ENCODE peak calls at places on chromosomes 13 and 19, in eight cellular contexts. Y is OCI-LY7, C is prostate gland, P is cardiac fibroblast, Q is GM13977, L is neural crest cell, U is H9, O is cardiac muscle cell. D is an unnamed sample.

GRCh38 chr13:82917984-82918383 is 964.3 kb downstream of the SLITRK1 start:
- DNase-seq in Y (no peak), C (no peak), P (no peak), Q (no peak), L (no peak), U (no peak), O (no peak), D (no peak)

GRCh38 chr13:33626407-33626806 is 191.5 kb upstream of the RFC3 start:
- DNase-seq in Y (no peak), C (no peak), P (no peak), Q (no peak), L (no peak), U (no peak), O (no peak), D (no peak)

GRCh38 chr19:40598918-40599307 is 2.3 kb upstream of the LTBP4 start:
- DNase-seq in Y (no peak), C (no peak), P (no peak), Q (no peak), L (no peak), U (no peak), O (no peak), D (no peak)

GRCh38 chr13:52411629-52412028 is 5.7 kb upstream of the THSD1 start:
- DNase-seq in Y (no peak), C (no peak), P (no peak), Q (peak; percentile 31), L (no peak), U (no peak), O (no peak), D (no peak)

GRCh38 chr13:76637651-76638111 is 248.5 kb downstream of the KCTD12 start:
- DNase-seq in Y (no peak), C (no peak), P (peak; percentile 41), Q (no peak), L (no peak), U (no peak), O (no peak), D (peak; percentile 74)

GRCh38 chr13:46137627-46138026 is 32.8 kb upstream of the CPB2 start:
- DNase-seq in Y (no peak), C (no peak), P (no peak), Q (no peak), L (no peak), U (no peak), O (no peak), D (no peak)

GRCh38 chr19:46834984-46835383 is 15.7 kb downstream of the AP2S1 start:
- DNase-seq in Y (no peak), C (no peak), P (no peak), Q (no peak), L (no peak), U (no peak), O (no peak), D (no peak)

GRCh38 chr13:33918199-33918932 is 100.4 kb downstream of the RFC3 start:
- DNase-seq in Y (no peak), C (no peak), P (peak; percentile 78), Q (no peak), L (no peak), U (no peak), O (peak; percentile 64), D (peak; percentile 57)

GRCh38 chr19:35977446-35978222 is 17.4 kb upstream of the SDHAF1 start:
- DNase-seq in Y (peak; percentile 73), C (no peak), P (no peak), Q (no peak), L (no peak), U (peak; percentile 90), O (no peak), D (no peak)

GRCh38 chr13:99086149-99086868 is 108.4 kb upstream of the DOCK9 start:
- DNase-seq in Y (peak; percentile 72), C (peak; percentile 40), P (peak; percentile 54), Q (peak; percentile 85), L (peak; percentile 41), U (peak; percentile 43), O (peak; percentile 77), D (peak; percentile 54)

GRCh38 chr19:15244106-15244803 is 12.0 kb upstream of the EPHX3 start:
- DNase-seq in Y (no peak), C (no peak), P (no peak), Q (no peak), L (no peak), U (no peak), O (no peak), D (no peak)

GRCh38 chr13:44232729-44233128 is 140.9 kb upstream of the SERP2 start:
- DNase-seq in Y (no peak), C (no peak), P (no peak), Q (no peak), L (no peak), U (no peak), O (no peak), D (no peak)

GRCh38 chr13:44230736-44231135 is 142.9 kb upstream of the SERP2 start:
- DNase-seq in Y (no peak), C (no peak), P (no peak), Q (no peak), L (no peak), U (no peak), O (no peak), D (peak; percentile 52)

GRCh38 chr13:44229371-44230030 is 144.1 kb upstream of the SERP2 start:
- DNase-seq in Y (no peak), C (no peak), P (no peak), Q (no peak), L (no peak), U (no peak), O (no peak), D (no peak)

GRCh38 chr13:44230071-44230470 is 143.6 kb upstream of the SERP2 start:
- DNase-seq in Y (no peak), C (no peak), P (no peak), Q (no peak), L (no peak), U (no peak), O (no peak), D (peak; percentile 90)

DNA sequence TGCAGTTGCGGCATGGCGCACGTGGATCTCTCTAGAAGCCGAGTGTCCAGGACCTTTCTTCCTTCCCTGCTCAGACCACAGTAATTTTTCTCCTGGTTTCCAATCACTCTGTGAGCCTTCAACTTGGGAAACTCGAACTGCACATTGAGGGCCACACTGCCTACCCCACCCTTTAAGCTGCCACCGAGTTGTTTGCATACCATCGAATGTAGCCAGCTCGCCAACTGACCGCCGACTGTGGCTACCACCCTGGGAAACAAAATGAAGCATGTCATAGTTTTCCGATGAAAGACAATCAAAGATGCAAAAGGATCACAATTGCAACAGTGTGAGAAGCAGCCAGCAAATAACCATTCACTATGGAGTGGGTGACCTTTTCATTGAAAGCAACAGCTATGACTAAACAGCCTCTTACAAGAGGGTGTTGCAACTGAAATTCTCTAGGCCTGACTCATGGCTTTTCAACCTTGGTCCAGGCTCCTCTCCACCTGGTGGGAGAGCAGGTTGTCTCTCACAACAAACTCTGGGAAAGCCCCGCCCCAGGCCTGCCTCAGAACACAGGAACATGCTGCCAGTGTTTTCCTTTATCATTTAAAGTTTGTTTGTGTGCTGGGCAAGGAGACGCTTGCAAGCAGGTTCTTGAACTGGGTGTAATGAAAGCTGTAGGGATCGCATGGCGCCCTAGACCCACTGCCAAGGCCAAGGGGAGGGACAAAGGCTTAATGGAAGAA is 141.7 kb upstream of the SERP2 start:
- DNase-seq in Y (no peak), C (peak; percentile 95), P (peak; percentile 90), Q (no peak), L (no peak), U (peak; percentile 89), O (no peak), D (peak; percentile 96)
- TF ChIP-seq CTCF in Y (no peak), C (peak; percentile 33), P (peak; percentile 13), Q (no peak), L (no peak), U (peak; percentile 15), O (peak; percentile 8), D (no peak)

DNA sequence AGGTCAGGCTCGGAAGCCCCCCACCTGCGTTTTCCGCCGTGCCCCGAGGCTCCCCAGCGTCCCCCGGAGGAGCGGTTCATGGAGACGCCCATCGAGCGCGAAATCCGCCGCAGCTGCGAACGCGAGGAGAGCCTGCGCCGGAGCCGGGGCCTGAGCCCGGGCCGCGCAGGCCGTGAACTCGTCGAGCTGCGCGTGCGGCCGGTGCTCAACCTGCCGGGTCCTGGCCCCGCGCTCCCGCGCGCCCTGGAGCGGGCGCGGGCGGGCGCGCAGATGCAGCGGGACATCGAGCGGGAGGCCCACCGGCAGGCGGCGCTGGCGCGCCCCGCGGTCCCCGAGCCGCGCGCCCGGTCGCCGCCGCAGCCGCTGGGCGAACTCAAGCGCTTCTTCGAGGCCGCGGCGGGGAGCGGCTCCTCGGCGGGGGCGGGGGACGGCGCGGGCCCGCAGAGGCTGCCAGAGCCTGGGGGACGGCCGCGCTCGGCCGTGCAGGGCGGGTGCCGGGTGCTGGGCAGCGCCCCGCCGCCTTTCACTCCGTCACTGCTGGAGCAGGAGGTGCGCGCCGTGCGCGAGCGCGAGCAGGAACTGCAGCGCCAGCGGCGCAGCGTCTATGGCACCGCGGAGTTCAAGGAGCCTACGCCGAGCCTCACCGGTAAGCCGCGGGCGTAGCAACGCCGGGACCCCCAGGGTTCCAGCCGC is 792 bp downstream of the MISP3 start:
- DNase-seq in Y (peak; percentile 88), C (peak; percentile 53), P (peak; percentile 79), Q (peak; percentile 92), L (peak; percentile 73), U (peak; percentile 73), O (peak; percentile 86), D (peak; percentile 78)
- TF ChIP-seq CTCF in Y (no peak), C (peak; percentile 93), P (peak; percentile 1), Q (peak; percentile 88), L (peak; percentile 66), U (no peak), O (peak; percentile 7), D (no peak)

GRCh38 chr13:49789961-49790360 is 2.5 kb downstream of the KPNA3 start:
- DNase-seq in Y (no peak), C (no peak), P (no peak), Q (no peak), L (no peak), U (no peak), O (no peak), D (no peak)

GRCh38 chr13:49786609-49787008 is 5.9 kb downstream of the KPNA3 start:
- DNase-seq in Y (no peak), C (no peak), P (no peak), Q (no peak), L (no peak), U (no peak), O (no peak), D (no peak)

GRCh38 chr13:49791753-49792549 is 531 bp downstream of the KPNA3 start:
- DNase-seq in Y (peak; percentile 70), C (peak; percentile 17), P (peak; percentile 44), Q (peak; percentile 55), L (peak; percentile 43), U (peak; percentile 49), O (peak; percentile 49), D (peak; percentile 39)

GRCh38 chr13:49792550-49793324 is at the start of gene KPNA3:
- DNase-seq in Y (peak; percentile 98), C (peak; percentile 97), P (peak; percentile 98), Q (peak; percentile 96), L (peak; percentile 83), U (peak; percentile 96), O (peak; percentile 98), D (peak; percentile 95)

GRCh38 chr13:49791214-49791752 is 1.2 kb downstream of the KPNA3 start:
- DNase-seq in Y (peak; percentile 74), C (peak; percentile 30), P (peak; percentile 50), Q (peak; percentile 62), L (no peak), U (no peak), O (peak; percentile 30), D (peak; percentile 36)
- TF ChIP-seq CTCF in Y (peak; percentile 67), C (no peak), P (no peak), Q (peak; percentile 49), L (no peak), U (no peak), O (peak; percentile 9), D (no peak)

DNA sequence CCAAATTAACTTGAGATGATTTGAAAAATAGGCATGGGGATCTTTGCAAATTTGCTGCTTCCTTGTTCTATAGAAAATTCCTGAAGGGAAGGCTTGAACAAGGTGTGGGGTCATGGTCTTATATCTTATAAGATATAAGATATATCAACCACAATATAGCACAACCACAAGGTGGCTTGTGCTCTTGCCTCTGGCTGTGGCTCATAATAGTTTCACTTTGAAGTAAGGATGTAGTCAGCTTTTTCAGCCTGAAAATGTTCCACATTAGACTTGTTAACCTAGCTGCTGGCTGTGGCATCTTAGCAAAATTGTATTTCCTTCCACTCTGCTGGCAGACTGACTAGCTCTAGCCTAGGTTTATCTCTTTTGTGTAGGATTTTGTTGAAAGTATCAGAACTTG is 169.7 kb downstream of the KLF5 start:
- DNase-seq in Y (no peak), C (no peak), P (peak; percentile 14), Q (no peak), L (no peak), U (no peak), O (no peak), D (peak; percentile 13)
- TF ChIP-seq CTCF in Y (no peak), C (peak; percentile 26), P (no peak), Q (no peak), L (no peak), U (no peak), O (no peak), D (peak; percentile 21)

D was measured in fibroblast of villous mesenchyme.